ENCODE peak calls at places on chromosomes 12 and 14, in nine cellular contexts. L, Y, B, N, G, U, Q, C and W are unnamed samples.

GRCh38 chr14:89182326-89182725 is 234.7 kb downstream of the FOXN3 start:
- DNase-seq in L (no peak), Y (no peak), B (no peak), N (no peak), G (no peak), U (no peak), Q (no peak), C (no peak), W (no peak)

GRCh38 chr14:91005716-91006115 is 54.7 kb downstream of the RPS6KA5 start:
- DNase-seq in L (no peak), Y (no peak), B (no peak), N (peak), G (no peak), U (peak), Q (no peak), C (no peak), W (no peak)

GRCh38 chr14:48690349-48690748 is 895.8 kb downstream of the RPS29 start:
- DNase-seq in L (no peak), Y (no peak), B (no peak), N (no peak), G (no peak), U (peak), Q (no peak), C (no peak), W (peak)

GRCh38 chr12:57216931-57217871 is 607 bp downstream of the NXPH4 start:
- DNase-seq in L (no peak), Y (no peak), B (no peak), N (no peak), G (no peak), U (no peak), Q (no peak), C (peak), W (peak)

GRCh38 chr12:27431185-27431584 is 15.4 kb upstream of the SMCO2 start:
- DNase-seq in L (no peak), Y (no peak), B (no peak), N (no peak), G (no peak), U (no peak), Q (no peak), C (no peak), W (no peak)

GRCh38 chr14:99215277-99215676 is 56.7 kb downstream of the BCL11B start:
- DNase-seq in L (no peak), Y (no peak), B (no peak), N (no peak), G (no peak), U (peak), Q (no peak), C (peak), W (no peak)

GRCh38 chr12:104710940-104711725 is 247.0 kb downstream of the SLC41A2 start:
- DNase-seq in L (no peak), Y (no peak), B (no peak), N (peak), G (no peak), U (peak), Q (no peak), C (peak), W (no peak)

GRCh38 chr12:99108924-99109323 is 463.8 kb downstream of the APAF1 start:
- DNase-seq in L (no peak), Y (no peak), B (no peak), N (no peak), G (no peak), U (no peak), Q (no peak), C (no peak), W (no peak)

GRCh38 chr14:29521526-29522137 is 406.0 kb downstream of the PRKD1 start:
- DNase-seq in L (no peak), Y (no peak), B (peak), N (no peak), G (peak), U (peak), Q (no peak), C (peak), W (peak)

GRCh38 chr12:71840226-71840847 is 778 bp downstream of the TBC1D15 start:
- DNase-seq in L (no peak), Y (no peak), B (no peak), N (peak), G (peak), U (peak), Q (no peak), C (peak), W (peak)

GRCh38 chr14:25516838-25517237 is 466.9 kb upstream of the STXBP6 start:
- DNase-seq in L (no peak), Y (no peak), B (no peak), N (no peak), G (no peak), U (no peak), Q (no peak), C (no peak), W (no peak)

GRCh38 chr12:80162177-80162576 is 62.8 kb downstream of the OTOGL start:
- DNase-seq in L (no peak), Y (no peak), B (no peak), N (no peak), G (no peak), U (no peak), Q (no peak), C (no peak), W (no peak)

GRCh38 chr12:94261781-94262180 is 113.4 kb downstream of the PLXNC1 start:
- DNase-seq in L (no peak), Y (no peak), B (no peak), N (no peak), G (no peak), U (no peak), Q (no peak), C (no peak), W (no peak)

GRCh38 chr12:5201554-5202243 is 158.0 kb downstream of the KCNA5 start:
- DNase-seq in L (no peak), Y (no peak), B (no peak), N (no peak), G (peak), U (no peak), Q (no peak), C (peak), W (no peak)

GRCh38 chr12:58925111-58925732 is 4.9 kb upstream of the LRIG3 start:
- DNase-seq in L (no peak), Y (no peak), B (no peak), N (no peak), G (no peak), U (no peak), Q (no peak), C (peak), W (no peak)

GRCh38 chr12:67981236-67982164 is 7.7 kb upstream of the IFNG-AS1 start:
- DNase-seq in L (no peak), Y (no peak), B (no peak), N (peak), G (no peak), U (peak), Q (no peak), C (peak), W (peak)

GRCh38 chr12:76266797-76267196 is 81.4 kb downstream of the BBS10 start:
- DNase-seq in L (no peak), Y (no peak), B (no peak), N (peak), G (peak), U (peak), Q (no peak), C (peak), W (peak)

GRCh38 chr12:128771681-128772080 is 52.1 kb downstream of the SLC15A4 start:
- DNase-seq in L (no peak), Y (no peak), B (no peak), N (no peak), G (no peak), U (peak), Q (no peak), C (no peak), W (no peak)

GRCh38 chr12:7376196-7376595 is 67.8 kb downstream of the CD163L1 start:
- DNase-seq in L (no peak), Y (no peak), B (no peak), N (no peak), G (no peak), U (peak), Q (no peak), C (peak), W (no peak)

GRCh38 chr12:14261096-14261495 is 104.4 kb upstream of the ATF7IP start:
- DNase-seq in L (no peak), Y (no peak), B (no peak), N (no peak), G (no peak), U (no peak), Q (no peak), C (no peak), W (no peak)

GRCh38 chr12:64528616-64529015 is 76.7 kb downstream of the TBK1 start:
- DNase-seq in L (no peak), Y (no peak), B (no peak), N (no peak), G (no peak), U (no peak), Q (no peak), C (no peak), W (no peak)

GRCh38 chr14:72420749-72421452 is 473.0 kb downstream of the DPF3 start:
- DNase-seq in L (peak), Y (peak), B (peak), N (peak), G (no peak), U (peak), Q (no peak), C (peak), W (peak)

GRCh38 chr14:96903444-96904023 is 106.4 kb downstream of the VRK1 start:
- DNase-seq in L (no peak), Y (no peak), B (no peak), N (no peak), G (no peak), U (no peak), Q (no peak), C (no peak), W (no peak)

GRCh38 chr14:52222901-52223300 is 44.6 kb upstream of the PTGDR start:
- DNase-seq in L (no peak), Y (peak), B (no peak), N (no peak), G (no peak), U (no peak), Q (no peak), C (peak), W (no peak)

GRCh38 chr12:52119398-52120254 is 40.1 kb downstream of the SMIM41 start:
- DNase-seq in L (no peak), Y (peak), B (peak), N (peak), G (peak), U (peak), Q (no peak), C (no peak), W (no peak)

GRCh38 chr14:68951051-68951797 is 27.9 kb downstream of the ACTN1 start:
- DNase-seq in L (no peak), Y (peak), B (no peak), N (peak), G (no peak), U (peak), Q (peak), C (peak), W (peak)

GRCh38 chr14:90886297-90886830 is 70.1 kb upstream of the TTC7B start:
- DNase-seq in L (no peak), Y (no peak), B (no peak), N (no peak), G (no peak), U (no peak), Q (no peak), C (no peak), W (no peak)

GRCh38 chr12:2960432-2960956 is 1.3 kb downstream of the TEAD4 start:
- DNase-seq in L (no peak), Y (no peak), B (no peak), N (peak), G (peak), U (peak), Q (no peak), C (peak), W (peak)

GRCh38 chr14:73725116-73726024 is 11.2 kb upstream of the PNMA1 start:
- DNase-seq in L (no peak), Y (no peak), B (no peak), N (no peak), G (no peak), U (no peak), Q (no peak), C (peak), W (no peak)

GRCh38 chr14:69328765-69329164 is 68.8 kb downstream of the GALNT16 start:
- DNase-seq in L (no peak), Y (no peak), B (no peak), N (no peak), G (no peak), U (no peak), Q (no peak), C (no peak), W (no peak)